ENCODE peak calls at places on chromosomes 5 and 9, in eight cellular contexts. G, Q, Y, X, K, A, E and P are unnamed samples.

GRCh38 chr5:116455061-116455460 is 119.6 kb downstream of the SEMA6A start:
- DNase-seq in X (no peak), Y (no peak), K (no peak), Q (no peak), A (no peak), G (no peak), E (no peak), P (no peak)

GRCh38 chr9:89796606-89797005 is 191.8 kb downstream of the GADD45G start:
- DNase-seq in G (no peak), A (no peak), Y (no peak), X (peak), Q (no peak), E (no peak), K (no peak), P (no peak)

GRCh38 chr9:133509179-133510083 is 15.3 kb downstream of the MYMK start:
- DNase-seq in G (peak), X (no peak), Y (no peak), A (peak), E (no peak), Q (no peak), K (no peak), P (peak)

GRCh38 chr9:94591876-94592275 is 1.7 kb downstream of the FBP2 start:
- DNase-seq in E (no peak), A (no peak), Y (no peak), X (no peak), Q (no peak), G (no peak), K (no peak), P (no peak)

GRCh38 chr5:53792338-53792737 is 231.9 kb downstream of the NDUFS4 start:
- DNase-seq in Y (no peak), A (no peak), K (no peak), E (no peak), X (no peak), Q (no peak), G (no peak), P (no peak)

GRCh38 chr9:99368341-99369326 is 146.6 kb downstream of the SEC61B start:
- DNase-seq in Y (peak), G (no peak), Q (peak), E (no peak), A (peak), K (peak), X (no peak), P (peak)

GRCh38 chr5:97968346-97968745 is 785.3 kb upstream of the RIOK2 start:
- DNase-seq in Y (no peak), E (no peak), A (no peak), G (no peak), K (no peak), Q (no peak), X (no peak), P (no peak)

GRCh38 chr9:121888438-121888775 is 204.7 kb downstream of the TTLL11 start:
- DNase-seq in E (no peak), Y (no peak), X (no peak), Q (no peak), K (no peak), G (no peak), A (no peak), P (no peak)

GRCh38 chr9:125574136-125574877 is 132.7 kb downstream of the MAPKAP1 start:
- DNase-seq in Y (no peak), E (no peak), A (no peak), Q (no peak), G (no peak), K (no peak), X (no peak), P (no peak)

GRCh38 chr9:114161518-114161917 is 6.2 kb downstream of the COL27A1 start:
- DNase-seq in G (no peak), X (no peak), Y (no peak), Q (no peak), E (no peak), A (no peak), K (no peak), P (no peak)

GRCh38 chr5:159768243-159768642 is 148.0 kb upstream of the ADRA1B start:
- DNase-seq in K (no peak), Y (no peak), E (no peak), X (no peak), Q (no peak), A (no peak), G (no peak), P (no peak)

GRCh38 chr5:55231476-55232193 is 1.8 kb downstream of the CCNO start:
- DNase-seq in E (no peak), K (no peak), Y (no peak), Q (peak), X (peak), G (no peak), A (peak), P (peak)

GRCh38 chr5:3373391-3373790 is 222.2 kb upstream of the IRX1 start:
- DNase-seq in A (no peak), K (no peak), G (no peak), Y (no peak), X (no peak), E (no peak), Q (no peak), P (no peak)

GRCh38 chr9:125700791-125701190 is 6.2 kb downstream of the MAPKAP1 start:
- DNase-seq in Y (no peak), K (no peak), Q (peak), A (no peak), G (no peak), X (no peak), E (no peak), P (no peak)

GRCh38 chr9:134338394-134339182 is 12.3 kb downstream of the RXRA start:
- DNase-seq in E (no peak), A (no peak), Y (no peak), Q (no peak), X (no peak), K (no peak), G (peak), P (peak)

GRCh38 chr9:114805670-114806551 is at the start of gene TNFSF15:
- DNase-seq in X (peak), Y (no peak), E (peak), A (no peak), K (no peak), G (peak), Q (peak), P (peak)

GRCh38 chr5:175816348-175816747 is 55.0 kb upstream of the CPLX2 start:
- DNase-seq in E (peak), K (no peak), X (no peak), Y (no peak), G (no peak), A (no peak), Q (no peak), P (no peak)

GRCh38 chr9:109068764-109069163 is 51.0 kb downstream of the TMEM245 start:
- DNase-seq in Q (no peak), X (no peak), A (no peak), K (no peak), E (no peak), G (no peak), Y (no peak), P (no peak)
- TF ChIP-seq CTCF in Q (no peak), X (no peak), A (no peak), K (no peak), E (no peak), G (no peak), Y (no peak), P (no peak)

DNA sequence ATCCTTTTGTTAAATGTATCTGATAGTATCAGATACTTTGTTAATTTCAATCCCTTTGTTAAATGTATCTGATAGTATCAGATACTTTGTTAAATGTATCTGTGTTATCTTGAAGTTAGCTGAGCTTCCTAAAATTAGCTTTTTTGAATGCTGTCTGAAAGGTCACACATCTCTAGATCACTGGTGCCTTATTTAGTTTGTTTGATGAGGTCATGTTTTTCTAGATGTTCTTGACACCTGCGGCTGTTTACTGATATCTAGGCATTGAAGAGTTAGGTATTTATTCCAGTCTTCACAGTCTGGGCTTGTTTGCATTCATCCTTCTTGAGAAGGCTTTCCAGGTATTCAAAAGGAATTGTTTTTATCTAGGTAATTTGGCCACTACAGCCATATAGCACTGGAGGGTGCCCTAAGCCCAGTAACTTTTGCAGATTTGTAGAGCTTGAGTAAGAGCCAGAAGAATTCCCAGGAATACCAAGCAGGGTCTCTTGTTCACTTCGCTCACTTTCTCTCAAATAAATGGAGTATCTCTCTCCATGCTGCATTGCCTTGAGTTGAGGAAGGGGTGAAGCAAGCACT is 435.4 kb upstream of the GRAMD2B start:
- DNase-seq in Q (no peak), E (no peak), K (no peak), A (no peak), Y (no peak), X (no peak), G (no peak), P (no peak)
- TF ChIP-seq CTCF in Q (no peak), E (no peak), K (no peak), A (no peak), Y (no peak), X (no peak), G (no peak), P (no peak)

DNA sequence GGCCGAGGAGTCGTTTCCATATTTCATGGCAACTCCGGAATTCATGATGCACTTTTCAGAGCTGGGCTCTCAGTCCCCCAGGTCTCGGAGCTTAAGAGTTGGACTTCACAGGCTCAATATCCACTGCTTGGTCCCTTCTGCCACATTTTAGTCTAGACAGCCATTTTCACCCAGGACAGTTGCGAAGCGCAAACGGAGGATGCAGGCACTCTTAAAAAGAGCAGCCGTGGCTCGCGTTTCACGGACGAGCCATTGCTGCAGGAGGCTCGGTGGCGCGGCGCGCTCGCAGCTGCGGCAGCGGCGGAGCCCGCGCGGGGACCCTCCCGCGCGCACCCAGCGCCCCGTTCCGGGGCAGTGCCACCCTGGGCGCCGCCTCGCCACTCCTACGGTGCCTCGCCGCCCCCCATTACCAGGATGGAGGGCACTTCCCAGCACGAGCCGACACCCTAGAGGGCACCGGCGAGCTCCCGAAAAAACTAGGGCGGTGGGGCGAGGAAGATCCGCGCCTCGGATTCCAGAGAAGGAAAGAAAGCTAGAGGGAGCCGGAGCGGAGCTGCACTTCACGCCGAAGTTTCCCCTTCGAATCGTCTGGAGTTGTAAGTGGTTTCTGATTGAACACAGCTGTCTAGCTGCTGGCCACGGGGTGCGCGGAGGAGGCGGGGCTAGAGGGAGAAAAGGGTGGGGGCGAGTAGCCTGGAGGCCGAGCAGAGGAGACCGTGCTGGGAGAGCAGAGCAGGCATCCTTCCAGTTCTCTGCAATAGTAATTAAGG is 140.3 kb downstream of the TSSK1B start:
- DNase-seq in Q (peak), E (peak), A (peak), Y (peak), G (peak), X (peak), K (peak), P (peak)
- TF ChIP-seq CTCF in Q (no peak), E (no peak), A (no peak), Y (peak), G (no peak), X (peak), K (no peak), P (no peak)

DNA sequence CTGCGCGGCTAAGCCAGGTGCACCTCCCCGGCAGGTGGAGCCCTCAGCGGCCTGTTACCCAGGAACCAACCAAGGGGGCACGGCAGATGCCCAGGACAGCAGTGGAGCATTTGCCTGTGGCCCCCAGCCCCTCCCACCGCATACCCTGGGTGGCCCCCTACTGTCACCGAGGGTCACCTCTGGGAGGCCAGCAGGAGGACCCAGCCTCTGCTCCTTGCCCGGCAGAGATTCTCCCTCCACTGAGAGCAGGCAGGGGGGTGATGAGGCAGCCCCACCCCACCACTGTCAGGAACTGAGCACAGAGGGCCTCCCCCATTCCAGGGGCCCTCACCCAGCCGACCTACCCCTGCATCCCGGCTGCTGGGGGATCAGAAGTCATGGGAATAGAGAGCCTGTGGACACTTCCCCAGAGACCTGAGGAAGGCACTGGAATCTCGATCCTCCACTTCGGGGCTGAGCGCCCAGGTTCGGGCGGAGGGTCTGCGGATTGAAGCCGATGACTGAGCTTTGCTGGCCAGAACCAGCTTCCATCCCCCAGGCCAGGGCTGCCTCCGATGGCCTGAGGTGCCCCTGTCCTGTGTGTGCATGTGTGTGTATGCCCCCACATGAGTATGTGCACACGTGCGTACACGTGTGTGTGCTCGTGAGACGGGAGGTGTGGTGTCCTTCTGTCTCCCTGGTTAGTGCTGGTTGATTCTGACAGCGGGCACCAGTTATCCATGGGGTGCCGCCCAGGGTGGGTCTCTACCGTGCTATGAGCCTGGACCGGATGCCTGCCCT is at the start of gene QRFP:
- DNase-seq in X (no peak), K (no peak), Y (no peak), A (no peak), E (no peak), Q (no peak), G (no peak), P (no peak)
- TF ChIP-seq CTCF in X (no peak), K (no peak), Y (no peak), A (no peak), E (no peak), Q (no peak), G (no peak), P (no peak)

GRCh38 chr5:150400020-150400326 is 12.7 kb downstream of the CD74 start:
- DNase-seq in Y (no peak), X (peak), Q (no peak), A (no peak), E (no peak), K (no peak), G (no peak), P (no peak)

GRCh38 chr5:150398432-150399157 is 14.1 kb downstream of the CD74 start:
- DNase-seq in A (peak), Q (peak), G (no peak), E (peak), X (peak), Y (no peak), K (no peak), P (no peak)

GRCh38 chr5:150396247-150396646 is 16.5 kb downstream of the CD74 start:
- DNase-seq in E (no peak), Q (no peak), G (no peak), X (no peak), K (no peak), Y (no peak), A (no peak), P (no peak)

GRCh38 chr5:150399158-150400019 is 13.3 kb downstream of the CD74 start:
- DNase-seq in Q (no peak), G (no peak), A (no peak), E (no peak), Y (no peak), X (peak), K (no peak), P (no peak)

DNA sequence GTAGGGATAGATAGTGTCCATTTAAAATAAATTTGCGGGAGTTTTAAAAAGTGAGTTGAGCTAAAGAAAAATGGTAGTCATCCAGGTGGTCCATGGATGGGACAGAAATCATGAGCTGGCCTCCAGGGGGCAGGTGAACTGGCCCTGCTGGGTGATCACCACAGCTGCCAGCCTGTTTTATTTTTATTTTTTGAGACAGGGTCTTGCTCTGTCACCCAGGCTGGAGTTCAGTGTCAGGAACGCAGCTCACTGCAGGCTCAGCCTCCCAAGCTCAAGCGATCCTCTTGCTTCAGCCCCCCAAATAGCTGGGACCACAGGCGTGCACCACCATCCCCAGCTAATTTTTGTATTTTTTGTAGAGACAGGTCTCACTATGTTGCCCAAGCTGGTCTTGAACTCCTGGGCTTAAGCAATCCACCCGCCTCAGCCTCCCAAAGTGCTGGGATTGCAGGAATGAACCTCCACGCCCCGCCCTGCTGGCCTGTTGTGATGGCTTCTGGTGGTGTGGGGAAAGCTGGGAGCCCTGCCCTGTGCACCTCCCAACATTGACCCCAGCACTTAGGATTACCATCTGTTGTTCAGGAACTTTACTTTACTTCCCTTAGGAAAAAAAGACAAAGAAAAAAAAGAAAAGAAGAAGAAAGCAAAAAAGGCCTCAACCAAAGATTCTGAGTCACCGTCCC is 14.8 kb downstream of the CD74 start:
- DNase-seq in E (no peak), A (no peak), G (no peak), X (no peak), Q (no peak), K (no peak), Y (no peak), P (no peak)
- TF ChIP-seq CTCF in E (no peak), A (peak), G (no peak), X (no peak), Q (peak), K (no peak), Y (no peak), P (no peak)